ENCODE peak calls at places on chromosomes 13 and 19, in eight cellular contexts. S, W, M, Y, J, D, F and T are unnamed samples.

GRCh38 chr13:51999525-51999924 is 11.7 kb downstream of the ATP7B start:
- DNase-seq in D (no peak), S (peak), J (peak), M (no peak), F (no peak), W (no peak), Y (no peak), T (no peak)

GRCh38 chr19:46159418-46159817 is 11.4 kb downstream of the IGFL2 start:
- DNase-seq in W (no peak), F (no peak), S (no peak), M (no peak), Y (no peak), J (no peak), D (no peak), T (no peak)

GRCh38 chr13:91157273-91158014 is 190.0 kb upstream of the MIR17HG start:
- DNase-seq in M (no peak), S (no peak), D (no peak), W (no peak), Y (no peak), J (no peak), F (no peak), T (no peak)

GRCh38 chr19:34232566-34233481 is 21.5 kb upstream of the GARRE1 start:
- DNase-seq in F (no peak), S (peak), W (no peak), J (peak), Y (no peak), D (peak), M (no peak), T (no peak)

GRCh38 chr13:50080158-50080855 is 65.1 kb downstream of the KCNRG start:
- DNase-seq in M (no peak), D (no peak), S (peak), W (no peak), Y (no peak), J (no peak), F (peak), T (peak)

GRCh38 chr19:6464070-6464873 is at the start of gene CRB3:
- DNase-seq in M (peak), Y (peak), D (peak), F (no peak), W (peak), J (peak), S (no peak), T (peak)

GRCh38 chr19:33175886-33176669 is 18.1 kb upstream of the LRP3 start:
- DNase-seq in W (no peak), J (no peak), S (peak), Y (no peak), F (peak), M (no peak), D (peak), T (no peak)

GRCh38 chr19:45577111-45577905 is 7.3 kb downstream of the OPA3 start:
- DNase-seq in J (peak), M (no peak), W (no peak), F (no peak), D (peak), Y (no peak), S (peak), T (peak)

GRCh38 chr13:49679244-49679643 is 12.0 kb downstream of the EBPL start:
- DNase-seq in J (no peak), Y (no peak), F (no peak), D (no peak), W (no peak), M (no peak), S (no peak), T (peak)

GRCh38 chr19:16985403-16985802 is 41.2 kb downstream of the CPAMD8 start:
- DNase-seq in M (no peak), Y (no peak), J (no peak), W (no peak), D (no peak), F (no peak), S (no peak), T (no peak)

GRCh38 chr13:92346046-92346445 is 880.6 kb upstream of the GPC6 start:
- DNase-seq in F (no peak), Y (no peak), M (no peak), S (no peak), D (no peak), W (no peak), J (no peak), T (no peak)

GRCh38 chr19:47729468-47729798 is 15.9 kb upstream of the NOP53 start:
- DNase-seq in D (peak), M (no peak), J (peak), S (peak), F (no peak), Y (peak), W (no peak), T (no peak)

GRCh38 chr19:14378890-14379289 is 2.4 kb upstream of the ADGRE5 start:
- DNase-seq in W (no peak), F (no peak), S (no peak), D (no peak), J (no peak), M (no peak), Y (no peak), T (no peak)

GRCh38 chr13:74206061-74206561 is 71.9 kb upstream of the KLF12 start:
- DNase-seq in F (no peak), W (no peak), S (peak), M (no peak), D (no peak), Y (no peak), J (no peak), T (no peak)

GRCh38 chr13:41648314-41648935 is 191.1 kb downstream of the RGCC start:
- DNase-seq in D (peak), S (peak), W (no peak), J (no peak), F (no peak), M (no peak), Y (no peak), T (no peak)

GRCh38 chr19:6062274-6062673 is 48.0 kb downstream of the RFX2 start:
- DNase-seq in F (no peak), Y (no peak), J (peak), D (no peak), S (peak), W (peak), M (no peak), T (peak)

GRCh38 chr19:52646571-52647222 is 8.5 kb upstream of the ZNF83 start:
- DNase-seq in F (no peak), J (no peak), M (no peak), W (no peak), Y (no peak), S (no peak), D (no peak), T (no peak)

GRCh38 chr13:72774019-72774418 is 7.7 kb downstream of the DIS3 start:
- DNase-seq in Y (no peak), D (no peak), F (no peak), M (no peak), J (no peak), W (no peak), S (peak), T (no peak)

GRCh38 chr19:4518345-4519171 is at the start of gene PLIN4:
- DNase-seq in M (no peak), F (no peak), D (no peak), Y (peak), W (no peak), S (peak), J (peak), T (peak)

GRCh38 chr19:55695511-55696290 is 20.7 kb downstream of the EPN1 start:
- DNase-seq in S (no peak), M (no peak), Y (no peak), J (no peak), F (no peak), W (no peak), D (no peak), T (no peak)

GRCh38 chr13:51246411-51247298 is 24.5 kb downstream of the FAM124A start:
- DNase-seq in J (no peak), Y (no peak), W (no peak), F (no peak), S (no peak), M (no peak), D (no peak), T (no peak)

GRCh38 chr13:25249001-25249543 is 38.2 kb downstream of the MTMR6 start:
- DNase-seq in Y (no peak), D (no peak), M (no peak), J (no peak), W (no peak), F (no peak), S (peak), T (no peak)

GRCh38 chr19:19447536-19448237 is 42.2 kb downstream of the GATAD2A start:
- DNase-seq in M (no peak), D (no peak), S (peak), F (no peak), Y (peak), W (no peak), J (no peak), T (no peak)

GRCh38 chr13:98468352-98468751 is 108.6 kb downstream of the STK24 start:
- DNase-seq in D (no peak), Y (no peak), S (no peak), W (no peak), M (no peak), J (no peak), F (no peak), T (no peak)

GRCh38 chr13:92221916-92222315 is 823.5 kb downstream of the GPC5 start:
- DNase-seq in S (no peak), W (no peak), F (no peak), M (no peak), Y (no peak), J (no peak), D (no peak), T (peak)

GRCh38 chr19:33290956-33291622 is 11.2 kb downstream of the CEBPA start:
- DNase-seq in W (no peak), J (no peak), F (no peak), Y (no peak), S (no peak), D (peak), M (no peak), T (peak)

GRCh38 chr13:61664821-61665705 is 249.4 kb upstream of the PCDH20 start:
- DNase-seq in F (no peak), S (no peak), W (no peak), Y (no peak), M (no peak), D (no peak), J (peak), T (no peak)

GRCh38 chr13:27334774-27335490 is 64.3 kb downstream of the RASL11A start:
- DNase-seq in F (no peak), W (no peak), Y (no peak), J (no peak), M (no peak), D (no peak), S (no peak), T (no peak)

GRCh38 chr13:112118451-112119064 is 51.6 kb downstream of the SOX1 start:
- DNase-seq in J (no peak), D (no peak), M (no peak), F (no peak), W (no peak), S (no peak), Y (no peak), T (no peak)

GRCh38 chr13:106352850-106353249 is 182.6 kb downstream of the EFNB2 start:
- DNase-seq in W (no peak), Y (no peak), F (no peak), S (no peak), D (no peak), M (no peak), J (no peak), T (no peak)

GRCh38 chr13:26557051-26557392 is 461 bp upstream of the WASF3 start:
- DNase-seq in Y (no peak), S (no peak), D (no peak), J (no peak), W (no peak), F (no peak), M (no peak), T (no peak)

GRCh38 chr19:42023121-42023942 is 29.3 kb upstream of the ATP1A3 start:
- DNase-seq in Y (peak), S (peak), D (peak), F (peak), W (no peak), M (no peak), J (no peak), T (peak)

GRCh38 chr19:46772170-46773017 is 16.0 kb downstream of the SLC1A5 start:
- DNase-seq in W (no peak), Y (no peak), S (peak), D (no peak), M (no peak), F (no peak), J (no peak), T (no peak)

GRCh38 chr13:42880241-42880640 is 98.9 kb downstream of the FAM216B start:
- DNase-seq in Y (no peak), M (no peak), S (peak), D (no peak), W (no peak), J (no peak), F (no peak), T (no peak)

GRCh38 chr19:19624032-19624570 is 3.9 kb downstream of the LPAR2 start:
- DNase-seq in W (no peak), F (no peak), D (no peak), J (no peak), S (no peak), M (no peak), Y (no peak), T (no peak)

GRCh38 chr19:4305659-4306058 is 1.3 kb downstream of the FSD1 start:
- DNase-seq in F (no peak), M (no peak), D (no peak), W (no peak), S (no peak), Y (no peak), J (no peak), T (no peak)

GRCh38 chr19:54343868-54344267 is 4.9 kb upstream of the LILRA4 start:
- DNase-seq in M (no peak), Y (no peak), D (no peak), F (no peak), S (no peak), J (no peak), W (no peak), T (no peak)

GRCh38 chr19:1672038-1672768 is 19.8 kb upstream of the TCF3 start:
- DNase-seq in W (peak), J (no peak), D (peak), S (peak), Y (peak), F (peak), M (peak), T (peak)